ENCODE peak calls at places on chromosomes 6 and 20, in five cellular contexts. C is NCI-H1092, D is lower lobe of right lung, V is heart left ventricle, K is dermis blood vessel endothelial cell. A is an unnamed sample.

GRCh38 chr6:134171517-134171916 is 119.1 kb upstream of the SLC2A12 start:
- DNase-seq in D (no peak), V (no peak), C (no peak), K (peak), A (no peak)

GRCh38 chr20:64119681-64120341 is 12.4 kb upstream of the NPBWR2 start:
- DNase-seq in D (peak), V (no peak), K (no peak), C (no peak), A (no peak)

GRCh38 chr20:13891575-13891974 is 98.8 kb downstream of the SEL1L2 start:
- DNase-seq in K (no peak), C (no peak), V (no peak), D (no peak), A (no peak)

GRCh38 chr6:144033816-144034540 is 25.9 kb upstream of the PLAGL1 start:
- DNase-seq in V (no peak), C (no peak), K (no peak), D (no peak), A (no peak)

GRCh38 chr6:12275084-12275483 is 15.1 kb upstream of the EDN1 start:
- DNase-seq in V (no peak), C (no peak), D (no peak), K (no peak), A (no peak)

GRCh38 chr20:21257192-21257591 is 45.9 kb upstream of the XRN2 start:
- DNase-seq in D (no peak), V (no peak), K (no peak), C (no peak), A (no peak)

GRCh38 chr6:137892271-137892708 is 25.2 kb downstream of the TNFAIP3 start:
- DNase-seq in K (no peak), D (no peak), C (no peak), V (no peak), A (no peak)

GRCh38 chr20:6122111-6122872 is 538 bp downstream of the FERMT1 start:
- DNase-seq in C (peak), D (no peak), K (peak), V (no peak), A (peak)

GRCh38 chr6:6969761-6970223 is 138.0 kb upstream of the RREB1 start:
- DNase-seq in K (no peak), C (no peak), V (no peak), D (no peak), A (no peak)

GRCh38 chr6:51559059-51559458 is 528.4 kb downstream of the PKHD1 start:
- DNase-seq in V (no peak), D (no peak), K (no peak), C (no peak), A (peak)

GRCh38 chr6:169420912-169421543 is 167.4 kb upstream of the THBS2 start:
- DNase-seq in V (no peak), D (no peak), C (no peak), K (peak), A (no peak)

GRCh38 chr6:37822851-37823682 is 3.5 kb downstream of the ZFAND3 start:
- DNase-seq in D (no peak), V (no peak), C (no peak), K (peak), A (no peak)

GRCh38 chr6:113953346-113953745 is 17.6 kb downstream of the HDAC2 start:
- DNase-seq in C (no peak), D (no peak), V (no peak), K (no peak), A (no peak)

GRCh38 chr6:166204852-166205650 is 37.4 kb upstream of the TBXT start:
- DNase-seq in C (no peak), V (no peak), K (no peak), D (no peak), A (no peak)

GRCh38 chr20:19888269-19888669 is 128.9 kb upstream of the NAA20 start:
- DNase-seq in V (peak), D (no peak), C (peak), K (peak), A (peak)

GRCh38 chr20:48482790-48483189 is 345.0 kb downstream of the PREX1 start:
- DNase-seq in V (no peak), D (no peak), K (no peak), C (no peak), A (no peak)

GRCh38 chr6:167826230-167827061 is at the start of gene AFDN:
- DNase-seq in K (peak), C (peak), D (peak), V (peak), A (peak)

GRCh38 chr6:34389034-34389433 is 3.4 kb downstream of the NUDT3 start:
- DNase-seq in V (no peak), K (no peak), D (no peak), C (no peak), A (no peak)

GRCh38 chr20:4946585-4947378 is 54.5 kb downstream of the SLC23A2 start:
- DNase-seq in C (no peak), V (no peak), D (no peak), K (no peak), A (no peak)

GRCh38 chr6:21384211-21384610 is 209.3 kb upstream of the SOX4 start:
- DNase-seq in V (no peak), D (no peak), K (no peak), C (no peak), A (no peak)

GRCh38 chr6:29908341-29908662 is 34.0 kb upstream of the HLA-A start:
- DNase-seq in C (no peak), K (no peak), D (no peak), V (no peak), A (no peak)

GRCh38 chr6:45647341-45648138 is 269.8 kb upstream of the SUPT3H start:
- DNase-seq in K (peak), V (no peak), D (no peak), C (no peak), A (no peak)

GRCh38 chr20:5504061-5504739 is 187.4 kb upstream of the PROKR2 start:
- DNase-seq in K (peak), C (peak), D (peak), V (peak), A (no peak)

GRCh38 chr6:159758031-159759001 is 3.5 kb upstream of the ACAT2 start:
- DNase-seq in V (no peak), C (no peak), K (peak), D (no peak), A (no peak)

GRCh38 chr6:125802943-125803377 is 12.2 kb downstream of the NCOA7 start:
- DNase-seq in V (no peak), C (no peak), D (no peak), K (peak), A (no peak)

GRCh38 chr20:44358776-44359175 is 3.3 kb downstream of the HNF4A start:
- DNase-seq in C (no peak), K (no peak), V (no peak), D (no peak), A (no peak)

GRCh38 chr6:162733489-162733888 is 5.7 kb downstream of the PACRG start:
- DNase-seq in D (no peak), C (no peak), V (no peak), K (no peak), A (no peak)

GRCh38 chr6:134173007-134173690 is 120.7 kb upstream of the SLC2A12 start:
- DNase-seq in K (peak), V (no peak), C (no peak), D (no peak), A (no peak)

GRCh38 chr6:152879681-152880080 is 103.2 kb downstream of the FBXO5 start:
- DNase-seq in K (no peak), D (no peak), C (no peak), V (no peak), A (no peak)

GRCh38 chr20:37299718-37300529 is 10.5 kb downstream of the MANBAL start:
- DNase-seq in K (no peak), D (no peak), C (no peak), V (no peak), A (no peak)

GRCh38 chr20:53040678-53041674 is 68.8 kb downstream of the TSHZ2 start:
- DNase-seq in V (peak), C (peak), D (no peak), K (peak), A (peak)

GRCh38 chr20:36836591-36837329 is 39.2 kb upstream of the TLDC2 start:
- DNase-seq in D (peak), K (peak), V (peak), C (peak), A (peak)

GRCh38 chr6:74749211-74750142 is 456.4 kb downstream of the COL12A1 start:
- DNase-seq in D (no peak), C (no peak), K (no peak), V (no peak), A (no peak)

GRCh38 chr6:153208706-153209105 is 77.6 kb upstream of the RGS17 start:
- DNase-seq in D (no peak), V (peak), K (no peak), C (peak), A (no peak)

GRCh38 chr20:32731882-32732266 is 11.4 kb downstream of the COMMD7 start:
- DNase-seq in V (no peak), K (no peak), D (peak), C (no peak), A (no peak)

GRCh38 chr20:1899169-1899525 is 3.9 kb downstream of the SIRPA start:
- DNase-seq in V (no peak), C (no peak), D (no peak), K (no peak), A (no peak)

GRCh38 chr6:155287762-155288161 is 23.9 kb downstream of the CLDN20 start:
- DNase-seq in C (no peak), D (no peak), K (no peak), V (no peak), A (peak)

GRCh38 chr20:2368621-2369020 is 12.1 kb upstream of the TGM6 start:
- DNase-seq in K (no peak), C (no peak), D (no peak), V (no peak), A (no peak)

GRCh38 chr6:134722429-134722828 is 227.5 kb downstream of the ALDH8A1 start:
- DNase-seq in V (no peak), C (no peak), D (no peak), K (no peak), A (no peak)

GRCh38 chr6:44451803-44452690 is 64.5 kb downstream of the CDC5L start:
- DNase-seq in C (no peak), D (no peak), K (peak), V (no peak), A (no peak)